ENCODE peak calls at places on chromosomes 4 and X, in nine cellular contexts. One of them, this sample, is unnamed.

GRCh38 chrX:7346021-7346420 is 198.1 kb upstream of the PUDP start:
- DNase-seq in upper lobe of right lung: no peak
- DNase-seq in NB4: no peak
- DNase-seq in A673: no peak
- DNase-seq in OCI-LY7: no peak
- DNase-seq in choroid plexus epithelial cell: no peak
- DNase-seq in coronary artery: no peak
- DNase-seq in mucosa of descending colon: no peak
- DNase-seq in kidney epithelial cell: no peak
- DNase-seq in this sample: no peak

GRCh38 chr4:77015390-77015789 is 60.4 kb downstream of the CCNI start:
- DNase-seq in A673: peak
- DNase-seq in OCI-LY7: no peak
- DNase-seq in kidney epithelial cell: no peak
- DNase-seq in upper lobe of right lung: no peak
- DNase-seq in choroid plexus epithelial cell: peak
- DNase-seq in mucosa of descending colon: no peak
- DNase-seq in coronary artery: no peak
- DNase-seq in NB4: no peak
- DNase-seq in this sample: no peak

GRCh38 chr4:118911162-118911791 is 22.6 kb downstream of the SYNPO2 start:
- DNase-seq in OCI-LY7: no peak
- DNase-seq in mucosa of descending colon: no peak
- DNase-seq in choroid plexus epithelial cell: peak
- DNase-seq in coronary artery: no peak
- DNase-seq in upper lobe of right lung: no peak
- DNase-seq in NB4: no peak
- DNase-seq in kidney epithelial cell: no peak
- DNase-seq in A673: no peak
- DNase-seq in this sample: no peak

GRCh38 chrX:25083661-25084060 is 67.9 kb upstream of the ARX start:
- DNase-seq in mucosa of descending colon: no peak
- DNase-seq in choroid plexus epithelial cell: no peak
- DNase-seq in NB4: no peak
- DNase-seq in upper lobe of right lung: no peak
- DNase-seq in A673: no peak
- DNase-seq in OCI-LY7: no peak
- DNase-seq in kidney epithelial cell: no peak
- DNase-seq in coronary artery: no peak
- DNase-seq in this sample: no peak

GRCh38 chrX:134186362-134187121 is 50.4 kb upstream of the CCDC160 start:
- DNase-seq in kidney epithelial cell: no peak
- DNase-seq in coronary artery: no peak
- DNase-seq in NB4: peak
- DNase-seq in mucosa of descending colon: no peak
- DNase-seq in A673: no peak
- DNase-seq in upper lobe of right lung: no peak
- DNase-seq in choroid plexus epithelial cell: no peak
- DNase-seq in OCI-LY7: no peak
- DNase-seq in this sample: peak

GRCh38 chrX:31593353-31593752 is 521.5 kb upstream of the FTHL17 start:
- DNase-seq in mucosa of descending colon: no peak
- DNase-seq in NB4: no peak
- DNase-seq in OCI-LY7: no peak
- DNase-seq in coronary artery: no peak
- DNase-seq in kidney epithelial cell: no peak
- DNase-seq in choroid plexus epithelial cell: peak
- DNase-seq in upper lobe of right lung: no peak
- DNase-seq in A673: no peak
- DNase-seq in this sample: no peak

GRCh38 chr4:71635094-71635493 is 148.8 kb downstream of the GC start:
- DNase-seq in coronary artery: no peak
- DNase-seq in A673: peak
- DNase-seq in upper lobe of right lung: no peak
- DNase-seq in OCI-LY7: no peak
- DNase-seq in mucosa of descending colon: no peak
- DNase-seq in NB4: no peak
- DNase-seq in choroid plexus epithelial cell: no peak
- DNase-seq in kidney epithelial cell: no peak
- DNase-seq in this sample: no peak

GRCh38 chr4:141352775-141353544 is 132.3 kb downstream of the ZNF330 start:
- DNase-seq in choroid plexus epithelial cell: peak
- DNase-seq in upper lobe of right lung: no peak
- DNase-seq in OCI-LY7: no peak
- DNase-seq in A673: peak
- DNase-seq in mucosa of descending colon: no peak
- DNase-seq in coronary artery: no peak
- DNase-seq in NB4: peak
- DNase-seq in kidney epithelial cell: peak
- DNase-seq in this sample: no peak

GRCh38 chr4:156971623-156972369 is at the start of gene PDGFC:
- DNase-seq in mucosa of descending colon: peak
- DNase-seq in upper lobe of right lung: peak
- DNase-seq in choroid plexus epithelial cell: peak
- DNase-seq in OCI-LY7: no peak
- DNase-seq in coronary artery: peak
- DNase-seq in NB4: no peak
- DNase-seq in A673: peak
- DNase-seq in kidney epithelial cell: no peak
- DNase-seq in this sample: no peak

GRCh38 chr4:102411416-102411815 is 66.1 kb upstream of the SLC39A8 start:
- DNase-seq in upper lobe of right lung: no peak
- DNase-seq in NB4: no peak
- DNase-seq in mucosa of descending colon: no peak
- DNase-seq in OCI-LY7: no peak
- DNase-seq in choroid plexus epithelial cell: no peak
- DNase-seq in A673: no peak
- DNase-seq in kidney epithelial cell: no peak
- DNase-seq in coronary artery: no peak
- DNase-seq in this sample: no peak

GRCh38 chr4:140238353-140239041 is 84.5 kb upstream of the MAML3 start:
- DNase-seq in mucosa of descending colon: peak
- DNase-seq in kidney epithelial cell: no peak
- DNase-seq in upper lobe of right lung: peak
- DNase-seq in NB4: peak
- DNase-seq in A673: peak
- DNase-seq in choroid plexus epithelial cell: peak
- DNase-seq in OCI-LY7: no peak
- DNase-seq in coronary artery: peak
- DNase-seq in this sample: no peak

GRCh38 chr4:15317246-15317645 is 110.6 kb upstream of the C1QTNF7 start:
- DNase-seq in kidney epithelial cell: no peak
- DNase-seq in A673: no peak
- DNase-seq in OCI-LY7: no peak
- DNase-seq in NB4: no peak
- DNase-seq in coronary artery: no peak
- DNase-seq in upper lobe of right lung: no peak
- DNase-seq in mucosa of descending colon: no peak
- DNase-seq in choroid plexus epithelial cell: no peak
- DNase-seq in this sample: no peak

GRCh38 chrX:102768984-102769761 is 48.6 kb downstream of the GPRASP3 start:
- DNase-seq in upper lobe of right lung: peak
- DNase-seq in kidney epithelial cell: peak
- DNase-seq in coronary artery: peak
- DNase-seq in choroid plexus epithelial cell: peak
- DNase-seq in A673: peak
- DNase-seq in NB4: peak
- DNase-seq in OCI-LY7: peak
- DNase-seq in mucosa of descending colon: peak
- DNase-seq in this sample: peak

DNA sequence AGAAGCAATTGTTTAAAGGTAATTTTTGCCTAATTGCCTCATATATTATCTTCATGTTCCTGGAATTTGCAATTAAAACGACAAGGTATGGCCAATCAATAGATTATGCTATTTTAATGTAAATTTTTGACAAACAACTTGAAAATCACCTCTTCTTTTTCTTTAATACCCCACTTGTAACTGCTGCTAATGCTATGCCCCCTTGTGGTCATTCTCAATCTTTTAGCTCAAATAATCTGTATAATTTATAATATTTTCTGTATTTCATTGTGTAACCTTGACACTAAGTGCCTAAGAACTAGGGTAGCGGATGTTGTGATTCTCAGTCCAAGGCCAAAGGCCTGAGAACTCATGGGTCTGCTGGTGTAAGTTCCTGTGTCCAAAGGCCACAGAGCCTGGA is 831.7 kb upstream of the POU3F4 start:
- DNase-seq in mucosa of descending colon: no peak
- DNase-seq in NB4: peak
- DNase-seq in coronary artery: no peak
- DNase-seq in A673: no peak
- DNase-seq in upper lobe of right lung: no peak
- DNase-seq in kidney epithelial cell: no peak
- DNase-seq in OCI-LY7: peak
- DNase-seq in choroid plexus epithelial cell: peak
- DNase-seq in this sample: no peak
- TF ChIP-seq CTCF in mucosa of descending colon: no peak
- TF ChIP-seq CTCF in NB4: no peak
- TF ChIP-seq CTCF in coronary artery: no peak
- TF ChIP-seq CTCF in A673: peak
- TF ChIP-seq CTCF in upper lobe of right lung: no peak
- TF ChIP-seq CTCF in kidney epithelial cell: no peak
- TF ChIP-seq CTCF in OCI-LY7: peak
- TF ChIP-seq CTCF in choroid plexus epithelial cell: no peak
- TF ChIP-seq CTCF in this sample: no peak

GRCh38 chr4:8274772-8275241 is 5.3 kb downstream of the HTRA3 start:
- DNase-seq in mucosa of descending colon: peak
- DNase-seq in coronary artery: peak
- DNase-seq in choroid plexus epithelial cell: peak
- DNase-seq in OCI-LY7: no peak
- DNase-seq in NB4: peak
- DNase-seq in upper lobe of right lung: peak
- DNase-seq in kidney epithelial cell: no peak
- DNase-seq in A673: peak
- DNase-seq in this sample: no peak
- H3K4me3 ChIP-seq in mucosa of descending colon: no peak
- H3K4me3 ChIP-seq in coronary artery: peak
- H3K4me3 ChIP-seq in choroid plexus epithelial cell: no peak
- H3K4me3 ChIP-seq in OCI-LY7: no peak
- H3K4me3 ChIP-seq in NB4: no peak
- H3K4me3 ChIP-seq in upper lobe of right lung: no peak
- H3K4me3 ChIP-seq in kidney epithelial cell: no peak
- H3K4me3 ChIP-seq in A673: no peak
- H3K4me3 ChIP-seq in this sample: no peak

DNA sequence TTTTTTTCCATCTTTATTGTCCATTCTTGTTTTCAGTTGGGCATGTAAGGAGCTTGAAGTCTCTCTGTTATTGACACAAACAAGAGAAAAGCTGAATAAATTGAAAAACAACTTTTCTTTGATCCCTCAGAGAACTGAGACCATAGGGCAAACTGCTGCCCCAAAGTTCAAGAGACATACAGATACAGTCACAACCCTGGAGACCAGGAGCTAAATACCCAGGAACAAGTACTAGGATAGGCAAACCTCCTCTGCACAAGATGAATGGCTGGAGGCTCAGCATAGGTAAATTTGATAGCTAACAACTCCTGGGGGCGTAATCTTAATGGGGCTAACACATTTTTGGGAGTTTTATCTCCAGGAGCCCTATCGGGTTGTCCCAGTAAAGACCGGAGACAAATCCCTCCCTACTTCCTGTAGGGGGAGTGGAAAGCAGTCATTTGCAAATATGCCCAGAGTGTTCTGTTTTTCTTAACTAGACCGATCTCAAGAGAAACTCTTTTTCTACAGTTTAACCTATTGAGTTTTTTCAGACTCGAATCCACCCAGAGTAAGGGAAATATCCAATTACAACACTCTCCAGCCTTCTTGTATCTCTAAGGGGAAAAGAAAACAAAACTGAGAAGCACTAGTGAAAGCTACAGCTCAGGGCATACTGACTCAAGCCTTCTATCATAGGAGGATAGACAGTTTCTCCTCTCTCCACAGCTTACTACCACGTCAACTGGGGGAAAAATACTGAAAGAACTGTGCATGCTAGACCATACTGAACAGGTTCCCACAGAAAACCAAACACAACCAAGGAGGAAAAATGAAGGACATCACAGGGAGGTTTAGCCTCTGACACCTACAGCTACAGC is 23.1 kb downstream of the MAGEA8 start:
- DNase-seq in coronary artery: no peak
- DNase-seq in A673: peak
- DNase-seq in choroid plexus epithelial cell: peak
- DNase-seq in mucosa of descending colon: no peak
- DNase-seq in kidney epithelial cell: no peak
- DNase-seq in NB4: no peak
- DNase-seq in OCI-LY7: no peak
- DNase-seq in upper lobe of right lung: no peak
- DNase-seq in this sample: peak
- TF ChIP-seq CTCF in coronary artery: no peak
- TF ChIP-seq CTCF in A673: peak
- TF ChIP-seq CTCF in choroid plexus epithelial cell: peak
- TF ChIP-seq CTCF in mucosa of descending colon: no peak
- TF ChIP-seq CTCF in kidney epithelial cell: peak
- TF ChIP-seq CTCF in NB4: no peak
- TF ChIP-seq CTCF in OCI-LY7: no peak
- TF ChIP-seq CTCF in upper lobe of right lung: no peak
- TF ChIP-seq CTCF in this sample: no peak

GRCh38 chr4:4856071-4857000 is 3.1 kb upstream of the MSX1 start:
- DNase-seq in mucosa of descending colon: peak
- DNase-seq in A673: no peak
- DNase-seq in NB4: no peak
- DNase-seq in choroid plexus epithelial cell: no peak
- DNase-seq in kidney epithelial cell: no peak
- DNase-seq in upper lobe of right lung: peak
- DNase-seq in OCI-LY7: no peak
- DNase-seq in coronary artery: no peak
- DNase-seq in this sample: no peak
- H3K4me3 ChIP-seq in mucosa of descending colon: no peak
- H3K4me3 ChIP-seq in A673: peak
- H3K4me3 ChIP-seq in NB4: no peak
- H3K4me3 ChIP-seq in choroid plexus epithelial cell: peak
- H3K4me3 ChIP-seq in kidney epithelial cell: peak
- H3K4me3 ChIP-seq in upper lobe of right lung: peak
- H3K4me3 ChIP-seq in OCI-LY7: no peak
- H3K4me3 ChIP-seq in coronary artery: peak
- H3K4me3 ChIP-seq in this sample: peak